ENCODE peak calls at places on chromosome 16, in four cellular contexts. One of them, this sample, is unnamed.

GRCh38 chr16:82263456-82264159 is 93.6 kb upstream of the MPHOSPH6 start:
- DNase-seq in effector memory CD4-positive, alpha-beta T cell: peak; percentile 6
- DNase-seq in activated CD4-positive, alpha-beta T cell treated with anti-CD3 and anti-CD28 coated beads for 1 hour: peak; percentile 22
- DNase-seq in stimulated activated CD4-positive, alpha-beta T cell treated with anti-CD3 and anti-CD28 coated beads, TNF-alpha, amount 100 ng/mL, for 24 hours: peak; percentile 30
- DNase-seq in this sample: peak; percentile 20

GRCh38 chr16:11219188-11219587 is 36.8 kb downstream of the SOCS1 start:
- DNase-seq in effector memory CD4-positive, alpha-beta T cell: no peak
- DNase-seq in activated CD4-positive, alpha-beta T cell treated with anti-CD3 and anti-CD28 coated beads for 1 hour: no peak
- DNase-seq in stimulated activated CD4-positive, alpha-beta T cell treated with anti-CD3 and anti-CD28 coated beads, TNF-alpha, amount 100 ng/mL, for 24 hours: no peak
- DNase-seq in this sample: no peak

GRCh38 chr16:87924937-87925670 is 11.2 kb downstream of the CA5A start:
- DNase-seq in effector memory CD4-positive, alpha-beta T cell: no peak
- DNase-seq in activated CD4-positive, alpha-beta T cell treated with anti-CD3 and anti-CD28 coated beads for 1 hour: no peak
- DNase-seq in stimulated activated CD4-positive, alpha-beta T cell treated with anti-CD3 and anti-CD28 coated beads, TNF-alpha, amount 100 ng/mL, for 24 hours: no peak
- DNase-seq in this sample: no peak

GRCh38 chr16:72537684-72538083 is 365.7 kb upstream of the PMFBP1 start:
- DNase-seq in effector memory CD4-positive, alpha-beta T cell: no peak
- DNase-seq in activated CD4-positive, alpha-beta T cell treated with anti-CD3 and anti-CD28 coated beads for 1 hour: no peak
- DNase-seq in stimulated activated CD4-positive, alpha-beta T cell treated with anti-CD3 and anti-CD28 coated beads, TNF-alpha, amount 100 ng/mL, for 24 hours: no peak
- DNase-seq in this sample: peak; percentile 25

GRCh38 chr16:13798211-13798610 is 121.7 kb upstream of the ERCC4 start:
- DNase-seq in effector memory CD4-positive, alpha-beta T cell: no peak
- DNase-seq in activated CD4-positive, alpha-beta T cell treated with anti-CD3 and anti-CD28 coated beads for 1 hour: no peak
- DNase-seq in stimulated activated CD4-positive, alpha-beta T cell treated with anti-CD3 and anti-CD28 coated beads, TNF-alpha, amount 100 ng/mL, for 24 hours: no peak
- DNase-seq in this sample: no peak

GRCh38 chr16:87361916-87362619 is 21.5 kb downstream of the FBXO31 start:
- DNase-seq in effector memory CD4-positive, alpha-beta T cell: no peak
- DNase-seq in activated CD4-positive, alpha-beta T cell treated with anti-CD3 and anti-CD28 coated beads for 1 hour: no peak
- DNase-seq in stimulated activated CD4-positive, alpha-beta T cell treated with anti-CD3 and anti-CD28 coated beads, TNF-alpha, amount 100 ng/mL, for 24 hours: no peak
- DNase-seq in this sample: no peak

GRCh38 chr16:11721781-11722467 is 20.7 kb downstream of the TXNDC11 start:
- DNase-seq in effector memory CD4-positive, alpha-beta T cell: no peak
- DNase-seq in activated CD4-positive, alpha-beta T cell treated with anti-CD3 and anti-CD28 coated beads for 1 hour: no peak
- DNase-seq in stimulated activated CD4-positive, alpha-beta T cell treated with anti-CD3 and anti-CD28 coated beads, TNF-alpha, amount 100 ng/mL, for 24 hours: no peak
- DNase-seq in this sample: no peak

GRCh38 chr16:57604177-57604576 is 24.3 kb upstream of the ADGRG1 start:
- DNase-seq in effector memory CD4-positive, alpha-beta T cell: no peak
- DNase-seq in activated CD4-positive, alpha-beta T cell treated with anti-CD3 and anti-CD28 coated beads for 1 hour: no peak
- DNase-seq in stimulated activated CD4-positive, alpha-beta T cell treated with anti-CD3 and anti-CD28 coated beads, TNF-alpha, amount 100 ng/mL, for 24 hours: no peak
- DNase-seq in this sample: no peak

GRCh38 chr16:89376812-89377445 is 113.4 kb downstream of the ANKRD11 start:
- DNase-seq in effector memory CD4-positive, alpha-beta T cell: no peak
- DNase-seq in activated CD4-positive, alpha-beta T cell treated with anti-CD3 and anti-CD28 coated beads for 1 hour: no peak
- DNase-seq in stimulated activated CD4-positive, alpha-beta T cell treated with anti-CD3 and anti-CD28 coated beads, TNF-alpha, amount 100 ng/mL, for 24 hours: no peak
- DNase-seq in this sample: no peak

GRCh38 chr16:70614208-70614951 is 32.0 kb upstream of the IL34 start:
- DNase-seq in effector memory CD4-positive, alpha-beta T cell: no peak
- DNase-seq in activated CD4-positive, alpha-beta T cell treated with anti-CD3 and anti-CD28 coated beads for 1 hour: no peak
- DNase-seq in stimulated activated CD4-positive, alpha-beta T cell treated with anti-CD3 and anti-CD28 coated beads, TNF-alpha, amount 100 ng/mL, for 24 hours: no peak
- DNase-seq in this sample: no peak

GRCh38 chr16:70574595-70575271 is 51.1 kb downstream of the SF3B3 start:
- DNase-seq in effector memory CD4-positive, alpha-beta T cell: no peak
- DNase-seq in activated CD4-positive, alpha-beta T cell treated with anti-CD3 and anti-CD28 coated beads for 1 hour: no peak
- DNase-seq in stimulated activated CD4-positive, alpha-beta T cell treated with anti-CD3 and anti-CD28 coated beads, TNF-alpha, amount 100 ng/mL, for 24 hours: no peak
- DNase-seq in this sample: no peak

GRCh38 chr16:22216191-22216831 is 10.2 kb downstream of the EEF2K start:
- DNase-seq in effector memory CD4-positive, alpha-beta T cell: no peak
- DNase-seq in activated CD4-positive, alpha-beta T cell treated with anti-CD3 and anti-CD28 coated beads for 1 hour: no peak
- DNase-seq in stimulated activated CD4-positive, alpha-beta T cell treated with anti-CD3 and anti-CD28 coated beads, TNF-alpha, amount 100 ng/mL, for 24 hours: no peak
- DNase-seq in this sample: no peak

GRCh38 chr16:83581082-83581481 is 226.7 kb upstream of the HSBP1 start:
- DNase-seq in effector memory CD4-positive, alpha-beta T cell: no peak
- DNase-seq in activated CD4-positive, alpha-beta T cell treated with anti-CD3 and anti-CD28 coated beads for 1 hour: no peak
- DNase-seq in stimulated activated CD4-positive, alpha-beta T cell treated with anti-CD3 and anti-CD28 coated beads, TNF-alpha, amount 100 ng/mL, for 24 hours: no peak
- DNase-seq in this sample: no peak

GRCh38 chr16:66717112-66717675 is 20.7 kb upstream of the CMTM4 start:
- DNase-seq in effector memory CD4-positive, alpha-beta T cell: no peak
- DNase-seq in activated CD4-positive, alpha-beta T cell treated with anti-CD3 and anti-CD28 coated beads for 1 hour: no peak
- DNase-seq in stimulated activated CD4-positive, alpha-beta T cell treated with anti-CD3 and anti-CD28 coated beads, TNF-alpha, amount 100 ng/mL, for 24 hours: no peak
- DNase-seq in this sample: no peak